ENCODE peak calls at places on chromosomes 2 and 18, in five cellular contexts. A is PC-3; R is AG08395; Y is activated T-helper 2 cell treated with anti-CD3 and anti-CD28 coated beads, Interferon-gamma antibody, Interleukin-2, Interleukin-4, amounts not matched to agents 10 μg/mL and 5 μg/mL and 100 μg/mL, durations not matched to agents 14 hours and 24 hours and 36 hours; Q is AG20443. K is an unnamed sample.

GRCh38 chr2:128505150-128505490 is 186.5 kb upstream of the HS6ST1 start:
- DNase-seq in A (no peak), R (no peak), Y (no peak), Q (no peak), K (no peak)

GRCh38 chr2:39216495-39217191 is 27.1 kb downstream of the CDKL4 start:
- DNase-seq in A (no peak), R (no peak), Y (peak), Q (no peak), K (no peak)

GRCh38 chr2:120858764-120859525 is 123.3 kb downstream of the GLI2 start:
- DNase-seq in A (no peak), R (no peak), Y (no peak), Q (no peak), K (no peak)

GRCh38 chr2:48946444-48947048 is 191.0 kb upstream of the LHCGR start:
- DNase-seq in A (peak), R (peak), Y (peak), Q (peak), K (peak)

GRCh38 chr2:119245076-119245840 is 21.6 kb downstream of the STEAP3 start:
- DNase-seq in A (no peak), R (no peak), Y (no peak), Q (no peak), K (no peak)

GRCh38 chr2:161555826-161556225 is 68.4 kb upstream of the SLC4A10 start:
- DNase-seq in A (no peak), R (no peak), Y (no peak), Q (no peak), K (no peak)

GRCh38 chr2:216537366-216537765 is 38.7 kb downstream of the RPL37A start:
- DNase-seq in A (no peak), R (no peak), Y (no peak), Q (no peak), K (no peak)

GRCh38 chr18:73660931-73661330 is 486.7 kb downstream of the FBXO15 start:
- DNase-seq in A (no peak), R (no peak), Y (no peak), Q (no peak), K (no peak)

GRCh38 chr18:7164610-7165009 is 47.0 kb upstream of the LAMA1 start:
- DNase-seq in A (peak), R (peak), Y (no peak), Q (peak), K (no peak)

GRCh38 chr2:147352294-147352693 is 492.5 kb upstream of the ACVR2A start:
- DNase-seq in A (no peak), R (no peak), Y (no peak), Q (no peak), K (no peak)

GRCh38 chr2:85605406-85606115 is 3.1 kb upstream of the TMEM150A start:
- DNase-seq in A (no peak), R (peak), Y (no peak), Q (peak), K (no peak)

GRCh38 chr2:236610991-236611821 is 41.6 kb downstream of the ACKR3 start:
- DNase-seq in A (no peak), R (peak), Y (no peak), Q (peak), K (no peak)

GRCh38 chr2:71498261-71498701 is 44.9 kb downstream of the DYSF start:
- DNase-seq in A (peak), R (peak), Y (no peak), Q (peak), K (no peak)

GRCh38 chr2:187429989-187430388 is 18.1 kb downstream of the CALCRL start:
- DNase-seq in A (peak), R (peak), Y (no peak), Q (peak), K (no peak)

GRCh38 chr18:2338601-2339000 is 232.7 kb downstream of the METTL4 start:
- DNase-seq in A (no peak), R (no peak), Y (no peak), Q (no peak), K (no peak)